ENCODE peak calls at places on chromosomes 2 and 18, in eight cellular contexts. One of them, this sample, is unnamed.

GRCh38 chr2:170680172-170680913 is 34.8 kb upstream of the SP5 start:
- DNase-seq in tibial artery: no peak
- DNase-seq in NT2/D1: no peak
- DNase-seq in AG04450: no peak
- DNase-seq in ascending aorta: no peak
- DNase-seq in heart right ventricle: no peak
- DNase-seq in CD8-positive, alpha-beta T cell: no peak
- DNase-seq in fibroblast of mammary gland: no peak
- DNase-seq in this sample: no peak

GRCh38 chr18:55861266-55861665 is 273.3 kb upstream of the TCF4 start:
- DNase-seq in ascending aorta: no peak
- DNase-seq in AG04450: no peak
- DNase-seq in tibial artery: no peak
- DNase-seq in CD8-positive, alpha-beta T cell: no peak
- DNase-seq in heart right ventricle: no peak
- DNase-seq in fibroblast of mammary gland: peak; percentile 66
- DNase-seq in NT2/D1: no peak
- DNase-seq in this sample: no peak

GRCh38 chr2:11257983-11258382 is 86.5 kb downstream of the ROCK2 start:
- DNase-seq in NT2/D1: no peak
- DNase-seq in heart right ventricle: no peak
- DNase-seq in AG04450: no peak
- DNase-seq in fibroblast of mammary gland: no peak
- DNase-seq in CD8-positive, alpha-beta T cell: no peak
- DNase-seq in tibial artery: no peak
- DNase-seq in ascending aorta: no peak
- DNase-seq in this sample: no peak

GRCh38 chr2:153431114-153431513 is 47.4 kb downstream of the RPRM start:
- DNase-seq in CD8-positive, alpha-beta T cell: no peak
- DNase-seq in fibroblast of mammary gland: no peak
- DNase-seq in AG04450: no peak
- DNase-seq in heart right ventricle: no peak
- DNase-seq in ascending aorta: no peak
- DNase-seq in tibial artery: no peak
- DNase-seq in NT2/D1: no peak
- DNase-seq in this sample: no peak

GRCh38 chr2:225590932-225591331 is 191.4 kb downstream of the NYAP2 start:
- DNase-seq in NT2/D1: no peak
- DNase-seq in CD8-positive, alpha-beta T cell: no peak
- DNase-seq in tibial artery: no peak
- DNase-seq in fibroblast of mammary gland: no peak
- DNase-seq in AG04450: no peak
- DNase-seq in heart right ventricle: no peak
- DNase-seq in ascending aorta: no peak
- DNase-seq in this sample: no peak

GRCh38 chr2:218021536-218022071 is 18.8 kb upstream of the TNS1 start:
- DNase-seq in AG04450: no peak
- DNase-seq in heart right ventricle: peak; percentile 69
- DNase-seq in fibroblast of mammary gland: no peak
- DNase-seq in tibial artery: peak; percentile 89
- DNase-seq in CD8-positive, alpha-beta T cell: no peak
- DNase-seq in ascending aorta: peak; percentile 80
- DNase-seq in NT2/D1: no peak
- DNase-seq in this sample: no peak

GRCh38 chr2:25268136-25268535 is 73.6 kb downstream of the DNMT3A start:
- DNase-seq in tibial artery: no peak
- DNase-seq in fibroblast of mammary gland: no peak
- DNase-seq in NT2/D1: no peak
- DNase-seq in AG04450: no peak
- DNase-seq in ascending aorta: no peak
- DNase-seq in CD8-positive, alpha-beta T cell: no peak
- DNase-seq in heart right ventricle: no peak
- DNase-seq in this sample: no peak

GRCh38 chr2:215885621-215886020 is 127.7 kb downstream of the MREG start:
- DNase-seq in fibroblast of mammary gland: no peak
- DNase-seq in ascending aorta: no peak
- DNase-seq in NT2/D1: no peak
- DNase-seq in tibial artery: no peak
- DNase-seq in heart right ventricle: no peak
- DNase-seq in AG04450: no peak
- DNase-seq in CD8-positive, alpha-beta T cell: no peak
- DNase-seq in this sample: no peak

GRCh38 chr2:198141726-198142125 is 337.3 kb downstream of the PLCL1 start:
- DNase-seq in AG04450: no peak
- DNase-seq in heart right ventricle: no peak
- DNase-seq in fibroblast of mammary gland: peak; percentile 6
- DNase-seq in tibial artery: no peak
- DNase-seq in ascending aorta: no peak
- DNase-seq in CD8-positive, alpha-beta T cell: no peak
- DNase-seq in NT2/D1: no peak
- DNase-seq in this sample: no peak

GRCh38 chr2:198137733-198138132 is 333.3 kb downstream of the PLCL1 start:
- DNase-seq in CD8-positive, alpha-beta T cell: no peak
- DNase-seq in heart right ventricle: no peak
- DNase-seq in AG04450: no peak
- DNase-seq in fibroblast of mammary gland: no peak
- DNase-seq in tibial artery: no peak
- DNase-seq in NT2/D1: peak; percentile 6
- DNase-seq in ascending aorta: no peak
- DNase-seq in this sample: no peak

GRCh38 chr2:198134287-198134955 is 330.0 kb downstream of the PLCL1 start:
- DNase-seq in NT2/D1: no peak
- DNase-seq in AG04450: no peak
- DNase-seq in ascending aorta: no peak
- DNase-seq in tibial artery: no peak
- DNase-seq in fibroblast of mammary gland: peak; percentile 4
- DNase-seq in CD8-positive, alpha-beta T cell: no peak
- DNase-seq in heart right ventricle: no peak
- DNase-seq in this sample: no peak

GRCh38 chr2:198135481-198135934 is 331.1 kb downstream of the PLCL1 start:
- DNase-seq in fibroblast of mammary gland: no peak
- DNase-seq in ascending aorta: no peak
- DNase-seq in CD8-positive, alpha-beta T cell: no peak
- DNase-seq in tibial artery: no peak
- DNase-seq in heart right ventricle: no peak
- DNase-seq in NT2/D1: no peak
- DNase-seq in AG04450: no peak
- DNase-seq in this sample: no peak

GRCh38 chr2:198136142-198136541 is 331.7 kb downstream of the PLCL1 start:
- DNase-seq in CD8-positive, alpha-beta T cell: no peak
- DNase-seq in fibroblast of mammary gland: no peak
- DNase-seq in tibial artery: no peak
- DNase-seq in heart right ventricle: no peak
- DNase-seq in ascending aorta: no peak
- DNase-seq in NT2/D1: no peak
- DNase-seq in AG04450: no peak
- DNase-seq in this sample: no peak
- H3K4me3 ChIP-seq in CD8-positive, alpha-beta T cell: no peak overlapping the region
- H3K4me3 ChIP-seq in fibroblast of mammary gland: no peak overlapping the region
- H3K4me3 ChIP-seq in tibial artery: no peak overlapping the region
- H3K4me3 ChIP-seq in heart right ventricle: no peak overlapping the region
- H3K4me3 ChIP-seq in ascending aorta: no peak overlapping the region
- H3K4me3 ChIP-seq in NT2/D1: no peak overlapping the region
- H3K4me3 ChIP-seq in AG04450: no peak overlapping the region
- H3K4me3 ChIP-seq in this sample: no peak overlapping the region

GRCh38 chr2:160269803-160270570 is 69.9 kb upstream of the ITGB6 start:
- DNase-seq in ascending aorta: peak; percentile 96
- DNase-seq in tibial artery: peak; percentile 94
- DNase-seq in CD8-positive, alpha-beta T cell: peak; percentile 50
- DNase-seq in NT2/D1: peak; percentile 87
- DNase-seq in fibroblast of mammary gland: peak; percentile 93
- DNase-seq in AG04450: peak; percentile 80
- DNase-seq in heart right ventricle: peak; percentile 93
- DNase-seq in this sample: no peak

GRCh38 chr2:160268382-160268781 is 68.3 kb upstream of the ITGB6 start:
- DNase-seq in NT2/D1: no peak
- DNase-seq in fibroblast of mammary gland: no peak
- DNase-seq in AG04450: no peak
- DNase-seq in CD8-positive, alpha-beta T cell: no peak
- DNase-seq in ascending aorta: no peak
- DNase-seq in tibial artery: no peak
- DNase-seq in heart right ventricle: no peak
- DNase-seq in this sample: no peak

GRCh38 chr2:160271166-160272086 is 71.4 kb upstream of the ITGB6 start:
- DNase-seq in AG04450: no peak
- DNase-seq in CD8-positive, alpha-beta T cell: no peak
- DNase-seq in NT2/D1: no peak
- DNase-seq in ascending aorta: no peak
- DNase-seq in tibial artery: no peak
- DNase-seq in heart right ventricle: peak; percentile 40
- DNase-seq in fibroblast of mammary gland: no peak
- DNase-seq in this sample: no peak

GRCh38 chr2:160270571-160271113 is 70.6 kb upstream of the ITGB6 start:
- DNase-seq in AG04450: no peak
- DNase-seq in heart right ventricle: no peak
- DNase-seq in fibroblast of mammary gland: no peak
- DNase-seq in tibial artery: no peak
- DNase-seq in CD8-positive, alpha-beta T cell: no peak
- DNase-seq in NT2/D1: no peak
- DNase-seq in ascending aorta: peak; percentile 67
- DNase-seq in this sample: no peak

DNA sequence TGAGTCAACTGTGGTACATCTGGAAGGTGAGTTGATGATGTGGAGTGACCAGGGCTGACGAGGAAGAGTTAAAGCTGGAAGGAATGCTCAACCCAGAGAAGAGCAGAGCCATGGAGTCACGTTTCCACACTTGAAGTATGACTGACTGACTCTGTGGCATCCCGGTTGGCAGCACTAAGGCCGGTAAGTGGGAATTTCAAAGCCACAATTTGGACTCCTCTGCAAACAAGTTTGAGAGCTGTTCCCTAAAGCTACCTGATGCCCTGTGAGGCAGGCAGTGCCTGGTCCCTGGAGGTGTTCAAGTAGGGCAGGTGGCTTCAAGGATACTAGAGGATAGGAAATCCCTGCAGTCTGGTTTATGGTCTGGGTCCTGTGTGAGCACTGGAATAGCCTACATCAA is 69.3 kb upstream of the ITGB6 start:
- DNase-seq in CD8-positive, alpha-beta T cell: no peak
- DNase-seq in heart right ventricle: peak; percentile 16
- DNase-seq in NT2/D1: no peak
- DNase-seq in tibial artery: no peak
- DNase-seq in ascending aorta: no peak
- DNase-seq in AG04450: no peak
- DNase-seq in fibroblast of mammary gland: no peak
- DNase-seq in this sample: no peak
- H3K4me3 ChIP-seq in CD8-positive, alpha-beta T cell: peak overlapping the region; percentile 75
- H3K4me3 ChIP-seq in heart right ventricle: peak overlapping the region; percentile 60
- H3K4me3 ChIP-seq in NT2/D1: peak overlapping the region; percentile 56
- H3K4me3 ChIP-seq in tibial artery: peak overlapping the region; percentile 52
- H3K4me3 ChIP-seq in ascending aorta: peak overlapping the region; percentile 68
- H3K4me3 ChIP-seq in AG04450: peak overlapping the region; percentile 52
- H3K4me3 ChIP-seq in fibroblast of mammary gland: no peak overlapping the region
- H3K4me3 ChIP-seq in this sample: no peak overlapping the region

DNA sequence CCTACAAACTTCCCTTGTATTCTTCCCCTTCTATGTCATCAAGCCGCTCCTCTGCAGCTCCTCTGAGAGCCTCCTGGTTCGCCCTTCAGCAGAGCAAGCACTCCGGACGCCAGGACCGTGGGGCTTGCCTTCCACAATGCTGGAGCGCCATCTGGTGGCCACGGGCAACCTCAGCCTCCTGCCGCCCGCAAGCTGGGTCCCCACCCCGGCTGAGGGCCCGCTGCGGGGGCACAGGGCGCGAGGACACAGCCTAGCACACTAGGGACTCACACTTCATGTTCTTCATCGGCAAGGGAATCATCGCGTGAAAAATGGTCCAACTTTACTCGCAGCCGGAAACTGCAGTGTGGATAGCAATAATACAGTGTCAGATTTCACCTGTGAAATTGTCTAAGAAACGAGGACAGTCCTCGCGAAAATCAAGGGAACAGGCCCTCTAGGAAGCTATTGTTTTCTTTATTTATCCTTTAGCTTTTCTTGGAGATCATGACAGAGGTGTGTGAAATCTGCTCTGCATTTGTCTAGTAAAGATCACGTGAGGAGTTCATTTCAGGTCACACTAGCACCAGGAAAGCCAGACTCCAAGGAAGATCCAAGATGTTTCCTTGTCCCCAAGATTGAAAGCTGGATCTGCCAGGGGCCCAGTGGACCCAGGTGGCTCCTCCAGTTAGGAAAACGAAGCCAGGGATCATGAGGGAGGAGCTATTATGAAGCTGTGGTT is 5.8 kb downstream of the PRLH start:
- DNase-seq in heart right ventricle: peak; percentile 92
- DNase-seq in AG04450: peak; percentile 85
- DNase-seq in fibroblast of mammary gland: peak; percentile 92
- DNase-seq in ascending aorta: peak; percentile 93
- DNase-seq in CD8-positive, alpha-beta T cell: peak; percentile 77
- DNase-seq in tibial artery: peak; percentile 93
- DNase-seq in NT2/D1: peak; percentile 94
- DNase-seq in this sample: peak; percentile 45
- H3K4me3 ChIP-seq in heart right ventricle: peak overlapping the region; percentile 24
- H3K4me3 ChIP-seq in AG04450: no peak overlapping the region
- H3K4me3 ChIP-seq in fibroblast of mammary gland: no peak overlapping the region
- H3K4me3 ChIP-seq in ascending aorta: no peak overlapping the region
- H3K4me3 ChIP-seq in CD8-positive, alpha-beta T cell: no peak overlapping the region
- H3K4me3 ChIP-seq in tibial artery: no peak overlapping the region
- H3K4me3 ChIP-seq in NT2/D1: no peak overlapping the region
- H3K4me3 ChIP-seq in this sample: no peak overlapping the region

GRCh38 chr2:156471772-156472171 is 35.6 kb downstream of the GPD2 start:
- DNase-seq in CD8-positive, alpha-beta T cell: no peak
- DNase-seq in fibroblast of mammary gland: no peak
- DNase-seq in ascending aorta: no peak
- DNase-seq in tibial artery: no peak
- DNase-seq in NT2/D1: no peak
- DNase-seq in heart right ventricle: no peak
- DNase-seq in AG04450: no peak
- DNase-seq in this sample: no peak

GRCh38 chr2:156470975-156471583 is 34.9 kb downstream of the GPD2 start:
- DNase-seq in AG04450: no peak
- DNase-seq in NT2/D1: no peak
- DNase-seq in CD8-positive, alpha-beta T cell: no peak
- DNase-seq in ascending aorta: no peak
- DNase-seq in heart right ventricle: no peak
- DNase-seq in tibial artery: no peak
- DNase-seq in fibroblast of mammary gland: no peak
- DNase-seq in this sample: no peak

GRCh38 chr2:156464106-156464505 is 27.9 kb downstream of the GPD2 start:
- DNase-seq in ascending aorta: no peak
- DNase-seq in NT2/D1: no peak
- DNase-seq in fibroblast of mammary gland: peak; percentile 47
- DNase-seq in AG04450: no peak
- DNase-seq in CD8-positive, alpha-beta T cell: no peak
- DNase-seq in tibial artery: no peak
- DNase-seq in heart right ventricle: no peak
- DNase-seq in this sample: no peak

GRCh38 chr2:156465573-156465972 is 29.4 kb downstream of the GPD2 start:
- DNase-seq in CD8-positive, alpha-beta T cell: no peak
- DNase-seq in fibroblast of mammary gland: no peak
- DNase-seq in heart right ventricle: no peak
- DNase-seq in AG04450: no peak
- DNase-seq in NT2/D1: no peak
- DNase-seq in tibial artery: no peak
- DNase-seq in ascending aorta: no peak
- DNase-seq in this sample: no peak

DNA sequence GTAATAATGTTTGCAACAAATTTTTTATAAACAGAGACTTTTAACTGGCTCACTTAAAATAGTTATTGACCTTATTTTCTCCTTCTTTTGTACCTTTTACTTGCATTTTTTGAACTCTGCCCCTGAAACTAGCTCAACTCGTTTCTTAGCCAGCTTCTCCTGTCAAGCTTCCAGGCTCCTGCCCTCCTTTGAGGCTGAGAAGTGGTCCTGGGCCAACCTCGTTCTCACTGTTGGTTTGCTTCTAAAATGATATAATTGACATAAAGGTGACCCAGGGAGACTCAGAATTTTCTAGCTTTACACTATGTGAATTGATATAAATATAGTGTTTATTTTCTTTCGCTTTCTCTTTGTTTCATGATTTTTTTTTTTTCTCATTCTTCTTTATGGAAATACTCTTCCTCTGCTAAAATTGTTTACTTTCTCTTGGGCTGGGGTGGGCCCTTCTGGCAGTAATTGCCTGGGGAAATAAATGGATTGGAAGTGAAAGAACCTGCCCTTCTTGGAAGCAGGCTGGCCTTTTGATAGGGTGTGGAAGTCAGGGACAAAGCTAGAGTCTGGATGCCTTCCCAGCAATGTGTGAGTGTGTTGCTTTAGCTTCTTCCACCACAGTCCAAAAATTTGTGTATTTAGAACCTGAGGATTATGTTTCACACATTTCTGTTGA is 30.7 kb downstream of the GPD2 start:
- DNase-seq in NT2/D1: no peak
- DNase-seq in heart right ventricle: peak; percentile 79
- DNase-seq in AG04450: no peak
- DNase-seq in tibial artery: no peak
- DNase-seq in fibroblast of mammary gland: peak; percentile 71
- DNase-seq in CD8-positive, alpha-beta T cell: no peak
- DNase-seq in ascending aorta: no peak
- DNase-seq in this sample: no peak
- H3K4me3 ChIP-seq in NT2/D1: no peak overlapping the region
- H3K4me3 ChIP-seq in heart right ventricle: peak overlapping the region; percentile 19
- H3K4me3 ChIP-seq in AG04450: no peak overlapping the region
- H3K4me3 ChIP-seq in tibial artery: no peak overlapping the region
- H3K4me3 ChIP-seq in fibroblast of mammary gland: no peak overlapping the region
- H3K4me3 ChIP-seq in CD8-positive, alpha-beta T cell: no peak overlapping the region
- H3K4me3 ChIP-seq in ascending aorta: peak overlapping the region; percentile 10
- H3K4me3 ChIP-seq in this sample: no peak overlapping the region

This sample was measured in keratinocyte.